ENCODE peak calls at places on chromosomes 4 and X, in six cellular contexts. M is A549, U is K562, F is SK-N-SH, L is GM12878, R is HepG2. T is an unnamed sample.

GRCh38 chr4:8647626-8648025 is 55.1 kb downstream of the CPZ start:
- DNase-seq in M (no peak), U (no peak), F (no peak), L (no peak), R (no peak), T (no peak)

GRCh38 chr4:158121203-158121586 is 51.6 kb downstream of the GASK1B start:
- DNase-seq in M (peak), U (no peak), F (no peak), L (no peak), R (peak), T (peak)

GRCh38 chr4:114729339-114729738 is 130.7 kb downstream of the UGT8 start:
- DNase-seq in M (no peak), U (no peak), F (peak), L (no peak), R (no peak), T (no peak)

GRCh38 chr4:106746451-106746850 is 289.7 kb downstream of the DKK2 start:
- DNase-seq in M (no peak), U (no peak), F (no peak), L (no peak), R (no peak), T (no peak)

GRCh38 chr4:9997881-9998280 is 23.4 kb downstream of the SLC2A9 start:
- DNase-seq in M (no peak), U (no peak), F (no peak), L (no peak), R (no peak), T (no peak)

GRCh38 chr4:131119661-131120060 is 2023.7 kb downstream of the C4orf33 start:
- DNase-seq in M (no peak), U (no peak), F (no peak), L (no peak), R (no peak), T (no peak)

GRCh38 chr4:98614081-98614480 is 44.3 kb downstream of the TSPAN5 start:
- DNase-seq in M (no peak), U (no peak), F (no peak), L (no peak), R (no peak), T (no peak)

GRCh38 chrX:130224810-130225209 is 43.9 kb downstream of the ZNF280C start:
- DNase-seq in M (no peak), U (no peak), F (no peak), L (no peak), R (no peak), T (no peak)

GRCh38 chr4:84965558-84966381 is 720 bp downstream of the WDFY3 start:
- DNase-seq in M (peak), U (peak), F (peak), L (no peak), R (peak), T (peak)

GRCh38 chr4:153402366-153402765 is 57.9 kb downstream of the MND1 start:
- DNase-seq in M (no peak), U (no peak), F (no peak), L (no peak), R (no peak), T (no peak)
- TF ChIP-seq SMC3 in M (no peak), U (no peak), F (no peak), L (no peak), R (no peak), T (no peak)

GRCh38 chrX:57929373-57929772 is 19.1 kb upstream of the ZXDA start:
- DNase-seq in M (peak), U (peak), F (no peak), L (no peak), R (peak), T (peak)
- TF ChIP-seq SMC3 in M (peak), U (no peak), F (peak), L (peak), R (no peak), T (peak)

GRCh38 chr4:36269533-36269932 is 11.9 kb upstream of the DTHD1 start:
- DNase-seq in M (no peak), U (no peak), F (no peak), L (no peak), R (no peak), T (no peak)
- TF ChIP-seq SMC3 in M (no peak), U (no peak), F (no peak), L (no peak), R (no peak), T (no peak)

GRCh38 chr4:52984469-52984868 is 122.4 kb downstream of the RASL11B start:
- DNase-seq in M (no peak), U (no peak), F (no peak), L (no peak), R (no peak), T (peak)
- TF ChIP-seq SMC3 in M (no peak), U (no peak), F (no peak), L (no peak), R (no peak), T (no peak)

DNA sequence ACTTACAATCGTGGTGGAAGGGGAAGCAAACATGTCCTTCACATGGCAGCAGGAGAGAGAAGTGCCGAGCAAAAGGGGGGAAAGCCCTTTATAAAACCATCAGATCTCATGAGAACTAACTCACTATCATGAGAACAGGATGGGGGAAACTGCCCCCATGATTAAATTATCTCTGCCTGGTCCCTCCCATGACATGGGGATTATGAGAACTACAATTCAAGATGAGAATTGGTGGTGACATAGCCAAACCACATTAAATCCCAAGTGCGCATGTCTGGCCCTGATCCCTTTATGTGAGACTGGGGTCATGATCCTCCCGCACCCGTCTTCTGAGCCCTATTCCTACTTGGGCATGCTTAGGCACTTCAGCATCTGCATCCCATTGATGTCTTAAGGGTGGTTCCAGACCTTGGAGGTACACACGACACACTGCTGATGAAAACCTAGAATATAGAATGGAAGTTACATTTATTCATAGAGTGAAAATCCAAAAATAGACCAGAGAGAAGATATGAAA is 116.0 kb downstream of the PTTG2 start:
- DNase-seq in M (no peak), U (no peak), F (no peak), L (no peak), R (no peak), T (no peak)
- TF ChIP-seq SMC3 in M (no peak), U (no peak), F (no peak), L (peak), R (no peak), T (no peak)

DNA sequence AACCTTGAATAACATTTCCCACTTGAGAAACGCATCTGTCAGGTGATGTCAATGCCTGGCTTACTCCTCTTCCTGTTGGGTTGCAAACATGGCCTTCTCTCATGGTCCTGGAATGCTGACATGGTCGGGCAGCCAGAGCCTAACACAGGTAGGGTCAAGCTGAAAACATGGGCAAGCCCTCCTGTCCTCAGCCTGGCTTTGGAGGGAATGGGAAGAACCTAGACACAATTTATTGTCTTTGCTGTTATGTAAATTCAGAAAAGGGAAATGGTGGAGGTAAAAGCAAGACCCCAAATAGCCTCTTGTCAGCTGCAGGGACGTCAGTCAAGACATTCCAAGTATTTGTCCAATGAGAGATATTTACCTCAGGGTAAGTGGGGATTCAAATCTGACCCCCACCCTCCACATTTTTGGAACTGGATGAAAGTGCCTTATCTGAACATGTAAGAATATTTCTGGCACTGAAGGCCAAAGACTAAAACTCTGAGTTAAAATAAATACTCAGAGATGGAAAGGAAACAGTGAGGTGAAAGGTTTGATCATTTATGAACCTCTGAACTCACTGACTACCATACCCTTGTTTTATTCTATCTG is 473.8 kb downstream of the SPRY1 start:
- DNase-seq in M (no peak), U (no peak), F (no peak), L (no peak), R (peak), T (no peak)
- TF ChIP-seq SMC3 in M (no peak), U (no peak), F (no peak), L (no peak), R (no peak), T (no peak)

DNA sequence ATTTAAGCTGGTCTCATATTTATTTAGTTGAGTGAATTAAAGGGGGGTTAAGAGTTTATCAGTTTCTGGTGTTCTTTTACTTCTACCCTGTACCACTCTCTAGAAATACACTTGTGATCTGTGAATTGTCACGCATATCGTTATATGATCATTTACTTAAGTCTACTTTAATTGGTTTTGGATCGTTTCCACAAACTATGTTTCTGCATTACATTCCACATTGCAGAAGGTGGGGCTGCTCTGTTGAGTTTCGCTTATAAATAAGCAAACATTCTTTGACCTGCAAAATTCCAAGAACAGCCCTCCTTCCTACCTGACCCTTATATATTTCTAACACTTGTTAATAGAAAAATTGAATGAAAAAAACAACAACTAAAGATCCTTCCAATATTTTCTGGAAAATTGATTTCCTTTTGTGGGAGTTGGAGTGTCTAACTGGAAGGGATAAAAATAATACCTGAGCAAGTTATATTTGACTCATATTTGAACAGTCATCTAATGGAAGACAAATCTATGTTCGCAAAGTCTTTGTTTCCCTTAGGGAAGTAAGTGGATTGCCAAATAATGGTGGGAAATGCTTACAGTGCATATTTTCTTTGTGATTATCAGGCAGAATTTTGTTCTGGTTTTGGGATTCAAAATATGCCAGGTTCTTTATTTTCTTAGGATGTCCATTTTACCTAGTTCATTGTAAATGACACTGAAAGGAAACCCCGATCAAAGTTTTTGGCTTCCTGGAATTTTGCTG is 152.7 kb downstream of the RELL1 start:
- DNase-seq in M (no peak), U (no peak), F (no peak), L (no peak), R (no peak), T (no peak)
- TF ChIP-seq SMC3 in M (no peak), U (no peak), F (no peak), L (no peak), R (no peak), T (no peak)

GRCh38 chr4:108794136-108794535 is 31.3 kb upstream of the ETNPPL start:
- DNase-seq in M (no peak), U (no peak), F (no peak), L (no peak), R (no peak), T (peak)
- TF ChIP-seq SMC3 in M (no peak), U (no peak), F (no peak), L (no peak), R (no peak), T (no peak)

DNA sequence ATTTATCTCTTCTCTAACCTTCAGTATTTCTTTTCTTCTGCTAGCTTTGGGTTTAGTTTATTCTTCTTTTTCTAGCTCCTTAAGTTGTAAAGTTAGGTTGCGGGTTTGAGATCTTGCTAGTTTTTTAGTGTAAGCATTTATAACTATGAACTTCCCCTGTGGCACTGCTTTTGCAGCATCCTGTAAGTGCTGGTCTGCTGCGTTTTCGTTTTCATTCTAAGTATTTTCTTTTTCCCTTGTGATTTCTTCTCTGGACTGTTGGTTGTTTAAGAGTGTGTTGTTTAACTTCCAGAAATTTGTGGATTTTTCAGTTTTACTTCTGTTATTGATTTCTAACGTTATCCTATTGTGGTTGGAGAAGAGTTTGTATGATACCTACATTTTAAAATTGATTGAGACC is 11.0 kb upstream of the CTBP1 start:
- DNase-seq in M (no peak), U (no peak), F (no peak), L (no peak), R (no peak), T (no peak)
- TF ChIP-seq SMC3 in M (no peak), U (no peak), F (no peak), L (no peak), R (no peak), T (no peak)

T was measured in IMR-90.